ENCODE peak calls at places on chromosomes 5 and 9, in four cellular contexts. H is H9, E is H1, P is trophoblast cell. U is an unnamed sample.

GRCh38 chr5:139574641-139575312 is 13.6 kb downstream of the UBE2D2 start:
- DNase-seq in H (no peak), E (no peak), P (no peak), U (peak; percentile 56)

GRCh38 chr5:32202394-32202793 is 28.3 kb upstream of the GOLPH3 start:
- DNase-seq in H (no peak), E (no peak), P (no peak), U (no peak)

GRCh38 chr5:133969654-133970324 is 1.4 kb upstream of the C5orf15 start:
- DNase-seq in H (no peak), E (no peak), P (no peak), U (no peak)

GRCh38 chr9:89361816-89362646 is 43.7 kb downstream of the SECISBP2 start:
- DNase-seq in H (peak; percentile 24), E (no peak), P (no peak), U (no peak)

GRCh38 chr5:154786414-154786813 is 31.2 kb downstream of the LARP1 start:
- DNase-seq in H (no peak), E (no peak), P (no peak), U (no peak)

GRCh38 chr5:169229342-169229892 is 71.5 kb downstream of the SLIT3 start:
- DNase-seq in H (no peak), E (no peak), P (no peak), U (no peak)

GRCh38 chr5:122030251-122030650 is 47.8 kb downstream of the LOX start:
- DNase-seq in H (no peak), E (no peak), P (peak; percentile 25), U (peak; percentile 45)

GRCh38 chr5:132008961-132009680 is 2.3 kb downstream of the ACSL6 start:
- DNase-seq in H (no peak), E (no peak), P (no peak), U (peak; percentile 37)

GRCh38 chr5:35857004-35857345 is 284 bp downstream of the IL7R start:
- DNase-seq in H (no peak), E (no peak), P (no peak), U (no peak)

GRCh38 chr5:71982717-71983395 is 124.4 kb upstream of the MAP1B start:
- DNase-seq in H (no peak), E (no peak), P (no peak), U (no peak)

GRCh38 chr5:145574889-145575573 is 260.1 kb downstream of the PRELID2 start:
- DNase-seq in H (no peak), E (no peak), P (no peak), U (no peak)

GRCh38 chr9:121350993-121351561 is 19.0 kb downstream of the STOM start:
- DNase-seq in H (no peak), E (no peak), P (no peak), U (no peak)

GRCh38 chr5:114447084-114447773 is 85.4 kb downstream of the KCNN2 start:
- DNase-seq in H (no peak), E (no peak), P (no peak), U (peak; percentile 66)

GRCh38 chr5:60595183-60595582 is 104.8 kb downstream of the DEPDC1B start:
- DNase-seq in H (no peak), E (no peak), P (no peak), U (no peak)

GRCh38 chr5:145975361-145976066 is 39.1 kb downstream of the SH3RF2 start:
- DNase-seq in H (no peak), E (no peak), P (no peak), U (peak; percentile 46)

GRCh38 chr9:223167-223566 is 8.5 kb downstream of the DOCK8 start:
- DNase-seq in H (no peak), E (no peak), P (no peak), U (peak; percentile 64)

GRCh38 chr5:74127377-74128338 is 501.7 kb downstream of the ARHGEF28 start:
- DNase-seq in H (no peak), E (no peak), P (no peak), U (peak; percentile 67)

GRCh38 chr5:68320094-68320986 is 104.8 kb downstream of the PIK3R1 start:
- DNase-seq in H (no peak), E (no peak), P (no peak), U (no peak)

GRCh38 chr9:90842984-90843383 is 41.4 kb downstream of the SYK start:
- DNase-seq in H (no peak), E (no peak), P (no peak), U (no peak)

GRCh38 chr9:90843530-90843929 is 41.9 kb downstream of the SYK start:
- DNase-seq in H (peak; percentile 10), E (no peak), P (no peak), U (no peak)

GRCh38 chr9:90841213-90841612 is 39.6 kb downstream of the SYK start:
- DNase-seq in H (peak; percentile 3), E (no peak), P (no peak), U (no peak)

GRCh38 chr9:90842378-90842777 is 40.8 kb downstream of the SYK start:
- DNase-seq in H (no peak), E (no peak), P (no peak), U (no peak)

GRCh38 chr9:90841615-90842014 is 40.0 kb downstream of the SYK start:
- DNase-seq in H (no peak), E (no peak), P (no peak), U (no peak)
- H3K23ac ChIP-seq in H (no peak overlapping the region), E (peak overlapping the region; percentile 2), P (peak overlapping the region; percentile 59), U (no peak overlapping the region)

GRCh38 chr5:65727491-65728156 is 5.6 kb downstream of the NLN start:
- DNase-seq in H (no peak), E (no peak), P (no peak), U (no peak)

GRCh38 chr5:65734921-65735320 is 12.9 kb downstream of the NLN start:
- DNase-seq in H (no peak), E (no peak), P (no peak), U (peak; percentile 37)

GRCh38 chr5:65728219-65728618 is 6.2 kb downstream of the NLN start:
- DNase-seq in H (no peak), E (no peak), P (no peak), U (no peak)

DNA sequence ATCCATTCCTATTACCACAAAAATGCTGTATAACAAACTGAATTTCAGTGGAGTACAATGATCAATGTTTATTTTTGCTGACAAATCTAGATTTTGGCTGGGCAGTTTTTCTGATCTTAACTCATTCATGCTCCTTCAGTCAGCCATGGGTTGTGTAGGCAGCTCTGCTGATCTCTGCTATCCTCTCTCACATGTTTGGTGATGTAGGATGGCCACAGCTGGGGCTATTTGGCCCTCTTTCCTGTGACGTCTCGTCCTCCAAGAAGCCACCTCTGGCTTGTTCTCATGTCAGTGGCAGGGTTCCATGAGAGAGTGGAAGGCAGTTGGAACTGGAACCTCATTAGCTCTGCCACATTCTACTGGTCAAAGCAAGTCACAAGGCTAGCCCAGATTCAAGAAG is 8.9 kb downstream of the NLN start:
- DNase-seq in H (no peak), E (no peak), P (no peak), U (no peak)
- H3K79me2 ChIP-seq in H (peaks cover 32% of the 10 kb centered on the region), E (peaks cover 89% of the 10 kb centered on the region), P (no peaks in the 10 kb centered on the region), U (peaks cover 46% of the 10 kb centered on the region)

GRCh38 chr5:14114615-14115251 is 28.4 kb upstream of the TRIO start:
- DNase-seq in H (no peak), E (no peak), P (peak; percentile 91), U (peak; percentile 95)
- H3K23ac ChIP-seq in H (no peak overlapping the region), E (no peak overlapping the region), P (no peak overlapping the region), U (no peak overlapping the region)

GRCh38 chr5:107512029-107512428 is 158.7 kb downstream of the EFNA5 start:
- DNase-seq in H (peak; percentile 72), E (no peak), P (no peak), U (peak; percentile 55)

GRCh38 chr5:107505763-107506534 is 164.8 kb downstream of the EFNA5 start:
- DNase-seq in H (no peak), E (no peak), P (no peak), U (no peak)

GRCh38 chr5:107502711-107503110 is 168.0 kb downstream of the EFNA5 start:
- DNase-seq in H (no peak), E (no peak), P (no peak), U (peak; percentile 38)

GRCh38 chr5:107504424-107504823 is 166.3 kb downstream of the EFNA5 start:
- DNase-seq in H (no peak), E (no peak), P (no peak), U (no peak)

GRCh38 chr5:107508083-107508482 is 162.7 kb downstream of the EFNA5 start:
- DNase-seq in H (no peak), E (no peak), P (no peak), U (no peak)
- H3K79me2 ChIP-seq in H (no peaks in the 10 kb centered on the region), E (peaks cover 7% of the 10 kb centered on the region), P (no peaks in the 10 kb centered on the region), U (no peaks in the 10 kb centered on the region)

GRCh38 chr9:110030632-110031031 is 177.3 kb downstream of the C9orf152 start:
- DNase-seq in H (no peak), E (no peak), P (peak; percentile 93), U (no peak)

GRCh38 chr9:110028281-110029075 is 179.5 kb downstream of the C9orf152 start:
- DNase-seq in H (no peak), E (no peak), P (no peak), U (no peak)

GRCh38 chr9:110029422-110029814 is 178.5 kb downstream of the C9orf152 start:
- DNase-seq in H (no peak), E (no peak), P (peak; percentile 87), U (peak; percentile 21)

GRCh38 chr9:110031511-110032173 is 176.3 kb downstream of the C9orf152 start:
- DNase-seq in H (no peak), E (no peak), P (peak; percentile 27), U (no peak)

DNA sequence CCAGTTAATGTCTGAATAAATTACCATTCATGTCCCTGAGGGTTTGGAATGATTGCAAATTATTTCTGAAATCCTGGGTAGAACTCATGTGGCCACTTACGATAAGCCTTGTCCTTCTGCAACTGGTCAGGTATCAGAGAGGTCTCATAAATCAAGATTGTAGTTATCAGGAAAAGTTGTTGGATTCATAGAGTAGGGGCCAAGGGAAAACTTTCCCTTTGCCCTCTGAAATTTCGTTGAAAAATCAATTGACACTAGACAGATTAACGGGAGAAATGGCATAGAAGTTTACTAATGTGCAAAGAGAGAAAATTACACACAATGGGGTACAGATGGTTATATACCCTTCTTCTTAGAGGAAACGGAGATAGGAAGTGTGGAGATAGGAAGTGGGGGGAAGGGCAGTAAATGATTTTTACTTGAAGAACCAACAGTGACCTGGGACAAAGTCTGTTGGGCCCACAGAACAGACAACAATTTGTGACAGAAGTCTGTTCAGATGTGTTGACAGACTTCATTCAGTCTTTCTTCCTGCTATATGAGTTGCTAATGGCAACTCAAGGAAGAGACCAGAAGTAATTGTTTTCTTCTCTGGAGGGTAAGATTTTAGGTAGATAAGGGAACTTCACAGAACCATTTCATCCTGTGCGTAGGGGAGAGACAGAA is 178.0 kb downstream of the C9orf152 start:
- DNase-seq in H (no peak), E (no peak), P (no peak), U (peak; percentile 22)
- H3K23ac ChIP-seq in H (no peak overlapping the region), E (no peak overlapping the region), P (no peak overlapping the region), U (no peak overlapping the region)

DNA sequence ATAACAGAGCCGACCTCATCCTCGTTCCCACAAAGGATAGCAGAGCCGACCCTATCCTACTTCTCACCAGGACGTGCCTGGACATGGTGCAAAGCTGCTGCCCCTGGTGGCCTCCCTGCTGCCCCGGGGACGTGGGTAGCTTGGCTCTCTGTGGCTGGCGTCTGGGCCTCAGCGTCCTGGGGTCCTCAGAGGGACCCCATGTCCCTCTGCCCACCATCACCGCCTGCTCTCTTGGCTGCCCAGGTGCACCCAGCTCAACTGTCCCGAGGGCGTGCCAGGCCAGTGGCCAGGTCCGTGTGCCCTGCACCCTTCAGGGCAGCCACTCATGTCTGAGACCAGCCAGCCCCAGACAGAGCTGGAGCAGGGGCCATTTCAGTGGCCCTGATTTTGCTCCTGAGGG is 8.5 kb downstream of the NKD2 start:
- DNase-seq in H (no peak), E (no peak), P (no peak), U (no peak)
- H3K79me2 ChIP-seq in H (no peaks in the 10 kb centered on the region), E (no peaks in the 10 kb centered on the region), P (no peaks in the 10 kb centered on the region), U (no peaks in the 10 kb centered on the region)

U was measured in mesendoderm.